ENCODE peak calls at places on chromosome 5, in six cellular contexts. R, V, K, B, J and E are unnamed samples.
A peak's percentile ranks its signal among the peaks of the same experiment; 100 is the strongest.

GRCh38 chr5:43039468-43040286 is 442 bp downstream of the ANXA2R start:
- DNase-seq in B (peak; percentile 56), V (peak; percentile 82), J (no peak), R (peak; percentile 77), K (peak; percentile 63), E (no peak)

GRCh38 chr5:142281012-142281374 is 43.8 kb downstream of the SPRY4 start:
- DNase-seq in J (no peak), V (no peak), B (no peak), K (no peak), R (no peak), E (no peak)

GRCh38 chr5:121251954-121252353 is 599.7 kb upstream of the FTMT start:
- DNase-seq in K (no peak), B (no peak), J (no peak), R (no peak), V (no peak), E (no peak)

GRCh38 chr5:140402258-140403074 is 833 bp downstream of the ANKHD1 start:
- DNase-seq in K (peak; percentile 23), B (peak; percentile 17), V (peak; percentile 84), J (peak; percentile 23), R (peak; percentile 83), E (peak; percentile 23)

GRCh38 chr5:74673011-74673790 is 11.8 kb upstream of the HEXB start:
- DNase-seq in R (peak; percentile 46), B (no peak), J (no peak), V (peak; percentile 45), K (no peak), E (no peak)

GRCh38 chr5:80466669-80467485 is 21.0 kb upstream of the FAM151B start:
- DNase-seq in V (no peak), R (no peak), K (no peak), J (no peak), B (no peak), E (no peak)

GRCh38 chr5:14265574-14265973 is 122.4 kb downstream of the TRIO start:
- DNase-seq in R (no peak), J (no peak), K (no peak), B (no peak), V (no peak), E (no peak)

GRCh38 chr5:146647656-146648199 is 131.7 kb upstream of the GPR151 start:
- DNase-seq in R (no peak), J (no peak), K (no peak), V (no peak), B (no peak), E (no peak)

GRCh38 chr5:154646841-154647759 is 108.1 kb upstream of the LARP1 start:
- DNase-seq in B (no peak), K (no peak), V (peak; percentile 57), J (no peak), R (no peak), E (no peak)

GRCh38 chr5:58185397-58186195 is 274.3 kb downstream of the PLK2 start:
- DNase-seq in K (no peak), R (no peak), B (no peak), V (no peak), J (no peak), E (no peak)

GRCh38 chr5:126967808-126968466 is 62.4 kb downstream of the MARCHF3 start:
- DNase-seq in V (no peak), K (no peak), J (no peak), B (no peak), R (no peak), E (no peak)

GRCh38 chr5:154793599-154794524 is 38.7 kb downstream of the LARP1 start:
- DNase-seq in J (no peak), V (no peak), K (no peak), B (no peak), R (no peak), E (no peak)

GRCh38 chr5:173643964-173644363 is 27.5 kb upstream of the BOD1 start:
- DNase-seq in B (no peak), R (peak; percentile 75), J (no peak), K (no peak), V (peak; percentile 81), E (no peak)

GRCh38 chr5:137401946-137402345 is 97.2 kb downstream of the SPOCK1 start:
- DNase-seq in V (no peak), R (no peak), J (no peak), B (no peak), K (no peak), E (no peak)

GRCh38 chr5:125177340-125177739 is 430.9 kb upstream of the ZNF608 start:
- DNase-seq in K (no peak), R (no peak), V (no peak), B (no peak), J (no peak), E (no peak)

GRCh38 chr5:100777680-100778281 is 125.3 kb downstream of the ST8SIA4 start:
- DNase-seq in R (peak; percentile 89), J (no peak), V (no peak), K (no peak), B (no peak), E (no peak)

GRCh38 chr5:43073597-43074546 is 33.8 kb upstream of the ANXA2R start:
- DNase-seq in V (peak; percentile 46), K (peak; percentile 23), J (no peak), R (peak; percentile 77), B (no peak), E (no peak)

GRCh38 chr5:37836173-37837100 is 3.4 kb downstream of the GDNF start:
- DNase-seq in B (no peak), R (no peak), K (no peak), V (peak; percentile 70), J (no peak), E (no peak)

GRCh38 chr5:153831976-153832375 is 206.7 kb downstream of the FAM114A2 start:
- DNase-seq in J (no peak), V (peak; percentile 50), R (peak; percentile 77), B (no peak), K (no peak), E (no peak)

GRCh38 chr5:5906778-5907177 is 471.6 kb downstream of the MED10 start:
- DNase-seq in J (no peak), B (no peak), R (no peak), V (no peak), K (no peak), E (no peak)

GRCh38 chr5:75337366-75338021 is 474 bp downstream of the HMGCR start:
- DNase-seq in V (no peak), R (peak; percentile 41), B (peak; percentile 4), K (peak; percentile 20), J (peak; percentile 8), E (no peak)

GRCh38 chr5:95283761-95284511 is 958 bp downstream of the MCTP1 start:
- DNase-seq in B (no peak), V (peak; percentile 69), K (no peak), R (no peak), J (no peak), E (no peak)

GRCh38 chr5:158609729-158610128 is 490.0 kb downstream of the EBF1 start:
- DNase-seq in B (no peak), R (no peak), K (no peak), V (no peak), J (no peak), E (no peak)

GRCh38 chr5:43314724-43315123 is 1.5 kb upstream of the HMGCS1 start:
- DNase-seq in B (no peak), K (no peak), J (no peak), V (no peak), R (no peak), E (no peak)

GRCh38 chr5:172380261-172380991 is 73.9 kb downstream of the SH3PXD2B start:
- DNase-seq in R (no peak), K (no peak), B (no peak), V (no peak), J (no peak), E (no peak)